ENCODE peak calls at places on chromosome 21, in seven cellular contexts. One of them, this sample, is unnamed.

GRCh38 chr21:36235058-36235582 is 78.5 kb downstream of the DOP1B start:
- DNase-seq in right lobe of liver: no peak
- DNase-seq in neural progenitor cell: peak; percentile 41
- DNase-seq in heart right ventricle: no peak
- DNase-seq in GM12878: no peak
- DNase-seq in adrenal gland: no peak
- DNase-seq in pancreas: no peak
- DNase-seq in this sample: no peak

GRCh38 chr21:28215214-28215954 is 777.3 kb downstream of the LTN1 start:
- DNase-seq in right lobe of liver: no peak
- DNase-seq in neural progenitor cell: no peak
- DNase-seq in heart right ventricle: no peak
- DNase-seq in GM12878: no peak
- DNase-seq in adrenal gland: no peak
- DNase-seq in pancreas: no peak
- DNase-seq in this sample: peak; percentile 44

GRCh38 chr21:36704281-36704957 is 5.5 kb downstream of the SIM2 start:
- DNase-seq in right lobe of liver: no peak
- DNase-seq in neural progenitor cell: peak; percentile 57
- DNase-seq in heart right ventricle: no peak
- DNase-seq in GM12878: no peak
- DNase-seq in adrenal gland: no peak
- DNase-seq in pancreas: no peak
- DNase-seq in this sample: no peak

GRCh38 chr21:15809818-15810217 is 80.0 kb downstream of the USP25 start:
- DNase-seq in right lobe of liver: no peak
- DNase-seq in neural progenitor cell: no peak
- DNase-seq in heart right ventricle: no peak
- DNase-seq in GM12878: no peak
- DNase-seq in adrenal gland: no peak
- DNase-seq in pancreas: no peak
- DNase-seq in this sample: peak; percentile 3

GRCh38 chr21:17644186-17644585 is 31.5 kb upstream of the BTG3 start:
- DNase-seq in right lobe of liver: no peak
- DNase-seq in neural progenitor cell: no peak
- DNase-seq in heart right ventricle: no peak
- DNase-seq in GM12878: no peak
- DNase-seq in adrenal gland: no peak
- DNase-seq in pancreas: no peak
- DNase-seq in this sample: no peak

GRCh38 chr21:44893948-44894656 is 20.6 kb upstream of the PTTG1IP start:
- DNase-seq in right lobe of liver: peak; percentile 36
- DNase-seq in neural progenitor cell: no peak
- DNase-seq in heart right ventricle: peak; percentile 2
- DNase-seq in GM12878: no peak
- DNase-seq in adrenal gland: no peak
- DNase-seq in pancreas: peak; percentile 43
- DNase-seq in this sample: no peak

GRCh38 chr21:13937236-13937635 is 273.5 kb downstream of the LIPI start:
- DNase-seq in right lobe of liver: peak; percentile 21
- DNase-seq in neural progenitor cell: no peak
- DNase-seq in heart right ventricle: no peak
- DNase-seq in GM12878: no peak
- DNase-seq in adrenal gland: no peak
- DNase-seq in pancreas: peak; percentile 47
- DNase-seq in this sample: no peak

GRCh38 chr21:37079211-37079824 is 6.3 kb downstream of the TTC3 start:
- DNase-seq in right lobe of liver: no peak
- DNase-seq in neural progenitor cell: no peak
- DNase-seq in heart right ventricle: no peak
- DNase-seq in GM12878: no peak
- DNase-seq in adrenal gland: no peak
- DNase-seq in pancreas: no peak
- DNase-seq in this sample: no peak

GRCh38 chr21:44467859-44468195 is 12.5 kb downstream of the LRRC3 start:
- DNase-seq in right lobe of liver: peak; percentile 49
- DNase-seq in neural progenitor cell: no peak
- DNase-seq in heart right ventricle: no peak
- DNase-seq in GM12878: no peak
- DNase-seq in adrenal gland: no peak
- DNase-seq in pancreas: no peak
- DNase-seq in this sample: no peak

GRCh38 chr21:17903029-17903806 is 84.1 kb upstream of the C21orf91 start:
- DNase-seq in right lobe of liver: no peak
- DNase-seq in neural progenitor cell: no peak
- DNase-seq in heart right ventricle: no peak
- DNase-seq in GM12878: no peak
- DNase-seq in adrenal gland: no peak
- DNase-seq in pancreas: no peak
- DNase-seq in this sample: peak; percentile 12

GRCh38 chr21:31476551-31477120 is 132.6 kb upstream of the TIAM1 start:
- DNase-seq in right lobe of liver: no peak
- DNase-seq in neural progenitor cell: no peak
- DNase-seq in heart right ventricle: no peak
- DNase-seq in GM12878: no peak
- DNase-seq in adrenal gland: no peak
- DNase-seq in pancreas: no peak
- DNase-seq in this sample: peak; percentile 6

GRCh38 chr21:27519357-27519756 is 552.5 kb upstream of the ADAMTS5 start:
- DNase-seq in right lobe of liver: no peak
- DNase-seq in neural progenitor cell: no peak
- DNase-seq in heart right ventricle: no peak
- DNase-seq in GM12878: no peak
- DNase-seq in adrenal gland: no peak
- DNase-seq in pancreas: no peak
- DNase-seq in this sample: peak; percentile 78

GRCh38 chr21:15682182-15682895 is 47.4 kb upstream of the USP25 start:
- DNase-seq in right lobe of liver: no peak
- DNase-seq in neural progenitor cell: no peak
- DNase-seq in heart right ventricle: no peak
- DNase-seq in GM12878: no peak
- DNase-seq in adrenal gland: no peak
- DNase-seq in pancreas: no peak
- DNase-seq in this sample: peak; percentile 32

GRCh38 chr21:44969965-44970755 is 30.3 kb downstream of the SLX9 start:
- DNase-seq in right lobe of liver: no peak
- DNase-seq in neural progenitor cell: no peak
- DNase-seq in heart right ventricle: no peak
- DNase-seq in GM12878: no peak
- DNase-seq in adrenal gland: no peak
- DNase-seq in pancreas: no peak
- DNase-seq in this sample: peak; percentile 37

GRCh38 chr21:27268290-27268689 is 301.4 kb upstream of the ADAMTS5 start:
- DNase-seq in right lobe of liver: no peak
- DNase-seq in neural progenitor cell: no peak
- DNase-seq in heart right ventricle: no peak
- DNase-seq in GM12878: no peak
- DNase-seq in adrenal gland: no peak
- DNase-seq in pancreas: no peak
- DNase-seq in this sample: peak; percentile 52

GRCh38 chr21:16768096-16768495 is 744.7 kb upstream of the CXADR start:
- DNase-seq in right lobe of liver: no peak
- DNase-seq in neural progenitor cell: no peak
- DNase-seq in heart right ventricle: no peak
- DNase-seq in GM12878: no peak
- DNase-seq in adrenal gland: no peak
- DNase-seq in pancreas: no peak
- DNase-seq in this sample: no peak

DNA sequence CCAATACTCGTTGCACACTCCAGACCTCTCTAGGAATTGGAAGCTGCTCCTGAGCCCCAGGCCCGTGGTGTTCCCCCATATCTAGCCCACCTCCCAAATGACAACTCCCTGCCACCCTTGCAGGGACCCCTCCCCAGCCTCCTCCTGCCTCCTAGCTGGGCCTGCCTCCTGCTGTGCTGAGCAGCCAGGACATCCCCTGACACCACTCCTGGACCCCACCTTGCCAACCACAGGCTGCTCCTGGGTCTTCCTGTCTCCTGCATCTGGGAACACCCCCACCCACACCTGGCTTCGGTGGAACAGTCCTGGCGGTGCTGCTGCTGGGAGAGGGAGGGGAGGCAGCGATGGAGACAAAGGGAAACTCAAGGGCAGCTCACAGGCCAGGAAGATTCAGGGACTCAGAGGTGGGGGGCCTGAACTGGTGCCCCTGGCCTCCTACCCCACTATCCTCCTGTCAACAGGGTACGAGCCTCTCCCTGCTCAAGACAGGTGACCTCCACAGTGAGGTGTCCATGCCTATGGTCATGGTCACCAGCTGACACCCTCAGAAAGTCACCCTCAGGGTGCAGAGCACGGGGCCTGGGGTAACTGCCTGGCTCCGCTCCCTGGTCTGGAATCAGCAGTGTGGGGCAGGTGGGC is 81.2 kb downstream of the RIPK4 start:
- DNase-seq in right lobe of liver: no peak
- DNase-seq in neural progenitor cell: no peak
- DNase-seq in heart right ventricle: no peak
- DNase-seq in GM12878: no peak
- DNase-seq in adrenal gland: no peak
- DNase-seq in pancreas: no peak
- DNase-seq in this sample: no peak
- H3K27ac ChIP-seq in right lobe of liver: no peak overlapping the region
- H3K27ac ChIP-seq in neural progenitor cell: no peak overlapping the region
- H3K27ac ChIP-seq in heart right ventricle: no peak overlapping the region
- H3K27ac ChIP-seq in GM12878: no peak overlapping the region
- H3K27ac ChIP-seq in adrenal gland: no peak overlapping the region
- H3K27ac ChIP-seq in pancreas: peak overlapping the region; percentile 78
- H3K27ac ChIP-seq in this sample: no peak overlapping the region

GRCh38 chr21:46063734-46064680 is 33.9 kb upstream of the COL6A2 start:
- DNase-seq in right lobe of liver: no peak
- DNase-seq in neural progenitor cell: no peak
- DNase-seq in heart right ventricle: no peak
- DNase-seq in GM12878: no peak
- DNase-seq in adrenal gland: no peak
- DNase-seq in pancreas: no peak
- DNase-seq in this sample: no peak

GRCh38 chr21:46061950-46062349 is 36.0 kb upstream of the COL6A2 start:
- DNase-seq in right lobe of liver: no peak
- DNase-seq in neural progenitor cell: no peak
- DNase-seq in heart right ventricle: no peak
- DNase-seq in GM12878: no peak
- DNase-seq in adrenal gland: no peak
- DNase-seq in pancreas: no peak
- DNase-seq in this sample: no peak

GRCh38 chr21:46063227-46063626 is 34.7 kb upstream of the COL6A2 start:
- DNase-seq in right lobe of liver: no peak
- DNase-seq in neural progenitor cell: no peak
- DNase-seq in heart right ventricle: no peak
- DNase-seq in GM12878: no peak
- DNase-seq in adrenal gland: no peak
- DNase-seq in pancreas: no peak
- DNase-seq in this sample: no peak

GRCh38 chr21:46061063-46061462 is 36.8 kb upstream of the COL6A2 start:
- DNase-seq in right lobe of liver: no peak
- DNase-seq in neural progenitor cell: no peak
- DNase-seq in heart right ventricle: no peak
- DNase-seq in GM12878: no peak
- DNase-seq in adrenal gland: no peak
- DNase-seq in pancreas: no peak
- DNase-seq in this sample: no peak

GRCh38 chr21:46062471-46063211 is 35.3 kb upstream of the COL6A2 start:
- DNase-seq in right lobe of liver: no peak
- DNase-seq in neural progenitor cell: no peak
- DNase-seq in heart right ventricle: no peak
- DNase-seq in GM12878: no peak
- DNase-seq in adrenal gland: no peak
- DNase-seq in pancreas: no peak
- DNase-seq in this sample: no peak
- H3K4me1 ChIP-seq in right lobe of liver: no peaks in the 10 kb centered on the region
- H3K4me1 ChIP-seq in neural progenitor cell: peaks cover 16% of the 10 kb centered on the region
- H3K4me1 ChIP-seq in heart right ventricle: peaks cover 23% of the 10 kb centered on the region
- H3K4me1 ChIP-seq in GM12878: peaks cover 1% of the 10 kb centered on the region
- H3K4me1 ChIP-seq in adrenal gland: no peaks in the 10 kb centered on the region
- H3K4me1 ChIP-seq in pancreas: no peaks in the 10 kb centered on the region
- H3K4me1 ChIP-seq in this sample: peaks cover 45% of the 10 kb centered on the region

GRCh38 chr21:25995283-25995682 is 175.3 kb downstream of the APP start:
- DNase-seq in right lobe of liver: no peak
- DNase-seq in neural progenitor cell: no peak
- DNase-seq in heart right ventricle: no peak
- DNase-seq in GM12878: no peak
- DNase-seq in adrenal gland: no peak
- DNase-seq in pancreas: no peak
- DNase-seq in this sample: no peak

GRCh38 chr21:26003428-26003827 is 167.1 kb downstream of the APP start:
- DNase-seq in right lobe of liver: no peak
- DNase-seq in neural progenitor cell: no peak
- DNase-seq in heart right ventricle: no peak
- DNase-seq in GM12878: no peak
- DNase-seq in adrenal gland: no peak
- DNase-seq in pancreas: no peak
- DNase-seq in this sample: no peak

GRCh38 chr21:26001356-26001755 is 169.2 kb downstream of the APP start:
- DNase-seq in right lobe of liver: no peak
- DNase-seq in neural progenitor cell: no peak
- DNase-seq in heart right ventricle: no peak
- DNase-seq in GM12878: no peak
- DNase-seq in adrenal gland: no peak
- DNase-seq in pancreas: no peak
- DNase-seq in this sample: no peak

GRCh38 chr21:25997788-25998611 is 172.6 kb downstream of the APP start:
- DNase-seq in right lobe of liver: peak; percentile 27
- DNase-seq in neural progenitor cell: peak; percentile 88
- DNase-seq in heart right ventricle: no peak
- DNase-seq in GM12878: no peak
- DNase-seq in adrenal gland: no peak
- DNase-seq in pancreas: no peak
- DNase-seq in this sample: no peak

DNA sequence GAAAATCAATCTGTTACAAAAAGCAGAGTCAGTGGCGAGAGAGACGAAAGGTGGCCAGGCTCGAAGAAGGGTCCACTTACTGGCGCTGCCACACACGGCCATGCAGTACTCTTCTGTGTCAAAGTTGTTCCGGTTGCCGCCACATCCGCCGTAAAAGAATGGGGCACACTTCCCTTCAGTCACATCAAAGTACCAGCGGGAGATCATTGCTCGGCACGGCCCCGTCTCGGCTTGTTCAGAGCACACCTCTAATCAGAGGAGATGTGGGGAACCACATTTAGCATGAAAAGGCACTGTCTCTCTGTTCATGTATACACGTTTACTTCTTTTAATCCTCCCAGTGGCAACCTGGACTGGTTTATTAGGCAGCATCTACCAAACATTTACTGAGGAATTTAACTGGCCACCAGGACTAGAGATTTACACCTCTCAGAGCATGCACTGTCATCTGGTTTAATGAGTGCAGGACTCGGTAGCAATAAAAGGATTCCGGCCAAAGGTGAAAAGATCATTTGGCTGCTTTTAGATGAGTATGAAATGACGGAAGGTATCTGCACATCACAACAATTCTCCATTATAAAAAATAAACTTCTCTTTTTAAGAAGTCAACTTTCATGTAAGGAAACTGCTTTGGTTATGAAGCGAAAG is 170.5 kb downstream of the APP start:
- DNase-seq in right lobe of liver: no peak
- DNase-seq in neural progenitor cell: peak; percentile 55
- DNase-seq in heart right ventricle: no peak
- DNase-seq in GM12878: no peak
- DNase-seq in adrenal gland: no peak
- DNase-seq in pancreas: no peak
- DNase-seq in this sample: no peak
- H3K27ac ChIP-seq in right lobe of liver: no peak overlapping the region
- H3K27ac ChIP-seq in neural progenitor cell: peak overlapping the region; percentile 96
- H3K27ac ChIP-seq in heart right ventricle: no peak overlapping the region
- H3K27ac ChIP-seq in GM12878: no peak overlapping the region
- H3K27ac ChIP-seq in adrenal gland: no peak overlapping the region
- H3K27ac ChIP-seq in pancreas: no peak overlapping the region
- H3K27ac ChIP-seq in this sample: no peak overlapping the region

GRCh38 chr21:38472709-38473108 is 25.6 kb downstream of the ERG start:
- DNase-seq in right lobe of liver: no peak
- DNase-seq in neural progenitor cell: no peak
- DNase-seq in heart right ventricle: no peak
- DNase-seq in GM12878: no peak
- DNase-seq in adrenal gland: no peak
- DNase-seq in pancreas: no peak
- DNase-seq in this sample: no peak
- H3K4me1 ChIP-seq in right lobe of liver: no peaks in the 10 kb centered on the region
- H3K4me1 ChIP-seq in neural progenitor cell: no peaks in the 10 kb centered on the region
- H3K4me1 ChIP-seq in heart right ventricle: peaks cover 31% of the 10 kb centered on the region
- H3K4me1 ChIP-seq in GM12878: no peaks in the 10 kb centered on the region
- H3K4me1 ChIP-seq in adrenal gland: no peaks in the 10 kb centered on the region
- H3K4me1 ChIP-seq in pancreas: no peaks in the 10 kb centered on the region
- H3K4me1 ChIP-seq in this sample: no peaks in the 10 kb centered on the region

This sample was measured in astrocyte.